ENCODE peak calls at places on chromosomes 3 and 15, in five cellular contexts. H, Z, A, N and W are unnamed samples.

GRCh38 chr3:53071882-53072431 is 26.1 kb upstream of the SFMBT1 start:
- DNase-seq in H (no peak), Z (no peak), N (no peak), A (no peak), W (no peak)

GRCh38 chr15:56877591-56877990 is 40.9 kb upstream of the TCF12 start:
- DNase-seq in H (no peak), N (no peak), A (no peak), Z (no peak), W (no peak)

GRCh38 chr3:142857056-142857455 is 31.8 kb downstream of the PCOLCE2 start:
- DNase-seq in Z (no peak), A (no peak), N (peak; percentile 15), H (peak; percentile 17), W (no peak)

GRCh38 chr3:72586694-72587093 is 261.6 kb downstream of the SHQ1 start:
- DNase-seq in N (no peak), A (no peak), H (no peak), Z (no peak), W (no peak)

GRCh38 chr15:81887913-81888312 is 157.9 kb downstream of the MEX3B start:
- DNase-seq in A (no peak), N (no peak), H (peak; percentile 85), Z (no peak), W (no peak)

GRCh38 chr3:64295594-64295993 is 70.3 kb upstream of the PRICKLE2 start:
- DNase-seq in A (no peak), Z (no peak), H (peak; percentile 91), N (no peak), W (no peak)

GRCh38 chr3:27568393-27568792 is 84.2 kb upstream of the SLC4A7 start:
- DNase-seq in H (peak; percentile 96), Z (no peak), N (peak; percentile 77), A (no peak), W (no peak)

GRCh38 chr15:85689729-85690128 is 105.0 kb downstream of the KLHL25 start:
- DNase-seq in N (peak; percentile 67), H (peak; percentile 64), A (peak; percentile 46), Z (peak; percentile 42), W (no peak)

GRCh38 chr3:20047940-20048339 is 7.7 kb downstream of the KAT2B start:
- DNase-seq in Z (no peak), N (no peak), H (no peak), A (no peak), W (no peak)

GRCh38 chr3:115245437-115245836 is 98.3 kb upstream of the ZBTB20 start:
- DNase-seq in A (no peak), N (no peak), H (peak; percentile 94), Z (no peak), W (no peak)

GRCh38 chr3:142930510-142930909 is 33.0 kb downstream of the PAQR9 start:
- DNase-seq in A (no peak), Z (no peak), H (peak; percentile 26), N (no peak), W (no peak)

GRCh38 chr3:167350245-167350862 is 29.7 kb downstream of the ZBBX start:
- DNase-seq in N (no peak), A (no peak), Z (no peak), H (no peak), W (no peak)

GRCh38 chr3:64939747-64940450 is 252.1 kb upstream of the ADAMTS9 start:
- DNase-seq in H (no peak), N (no peak), Z (no peak), A (no peak), W (no peak)

GRCh38 chr3:186213946-186214345 is 105.1 kb upstream of the ETV5 start:
- DNase-seq in A (no peak), Z (no peak), H (no peak), N (no peak), W (no peak)

GRCh38 chr3:100875239-100875638 is 118.0 kb downstream of the ABI3BP start:
- DNase-seq in H (peak; percentile 68), N (peak; percentile 93), A (no peak), Z (no peak), W (no peak)

GRCh38 chr3:65758871-65759598 is 279.7 kb downstream of the MAGI1 start:
- DNase-seq in N (no peak), H (no peak), Z (no peak), A (no peak), W (no peak)

GRCh38 chr3:160006282-160007163 is 17.9 kb downstream of the IL12A start:
- DNase-seq in H (peak; percentile 90), A (no peak), N (peak; percentile 61), Z (peak; percentile 53), W (no peak)

GRCh38 chr3:97720417-97720816 is 44.1 kb upstream of the ARL6 start:
- DNase-seq in Z (no peak), H (peak; percentile 7), A (no peak), N (no peak), W (no peak)

GRCh38 chr3:112351823-112352222 is 18.9 kb downstream of the CD200 start:
- DNase-seq in H (no peak), Z (no peak), N (no peak), A (no peak), W (no peak)

GRCh38 chr3:17469520-17469919 is 272.9 kb downstream of the TBC1D5 start:
- DNase-seq in N (no peak), A (no peak), Z (no peak), H (peak; percentile 16), W (no peak)

GRCh38 chr3:189419022-189419421 is 212.2 kb upstream of the TP63 start:
- DNase-seq in Z (no peak), A (no peak), H (no peak), N (no peak), W (no peak)

GRCh38 chr3:123344175-123344908 is 104.5 kb downstream of the ADCY5 start:
- DNase-seq in H (peak; percentile 52), N (no peak), Z (no peak), A (no peak), W (no peak)

GRCh38 chr3:7397097-7397496 is 536.2 kb downstream of the GRM7 start:
- DNase-seq in Z (no peak), N (no peak), H (no peak), A (no peak), W (no peak)

GRCh38 chr15:63094495-63094931 is 27.1 kb upstream of the LACTB start:
- DNase-seq in A (no peak), N (peak; percentile 27), Z (no peak), H (peak; percentile 67), W (no peak)

GRCh38 chr3:195096053-195096452 is 174.9 kb downstream of the XXYLT1 start:
- DNase-seq in H (no peak), N (peak; percentile 0), A (no peak), Z (no peak), W (no peak)

GRCh38 chr15:45091161-45091560 is 22.8 kb downstream of the DUOX2 start:
- DNase-seq in N (no peak), H (peak; percentile 25), Z (no peak), A (no peak), W (no peak)

GRCh38 chr15:58182460-58183163 is 44.4 kb downstream of the AQP9 start:
- DNase-seq in H (peak; percentile 84), N (peak; percentile 48), A (no peak), Z (peak; percentile 60), W (no peak)

GRCh38 chr3:126114406-126115386 is 30.8 kb upstream of the SLC41A3 start:
- DNase-seq in A (peak; percentile 10), N (no peak), Z (no peak), H (no peak), W (no peak)

GRCh38 chr3:37687966-37688365 is 173.7 kb upstream of the CTDSPL start:
- DNase-seq in H (no peak), A (no peak), N (peak; percentile 89), Z (no peak), W (no peak)

GRCh38 chr3:37688756-37689155 is 172.9 kb upstream of the CTDSPL start:
- DNase-seq in Z (no peak), H (no peak), N (peak; percentile 93), A (no peak), W (no peak)

GRCh38 chr3:37683321-37683720 is 178.4 kb upstream of the CTDSPL start:
- DNase-seq in H (no peak), A (no peak), Z (no peak), N (peak; percentile 73), W (no peak)

GRCh38 chr3:37689645-37690356 is 171.9 kb upstream of the CTDSPL start:
- DNase-seq in N (peak; percentile 32), A (no peak), Z (no peak), H (no peak), W (no peak)

DNA sequence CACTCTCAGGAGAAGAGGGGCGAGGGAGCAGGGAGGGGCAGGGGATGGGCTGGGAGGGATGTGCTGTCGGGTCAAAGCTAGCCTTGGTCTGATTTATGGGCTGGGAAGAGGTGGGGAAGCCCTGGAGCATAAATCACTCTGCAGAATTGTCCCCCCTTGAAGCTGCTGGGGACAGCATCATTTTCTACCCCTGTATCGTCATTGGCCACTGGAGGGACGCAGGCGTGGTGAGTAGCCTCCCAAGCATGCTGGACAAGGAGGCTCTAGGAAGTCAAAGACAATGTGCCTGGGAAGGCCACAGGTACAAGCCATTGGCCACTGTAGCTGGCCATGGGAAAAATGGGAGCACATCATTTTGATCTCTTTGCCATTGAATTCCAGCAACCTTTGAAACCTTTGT is 175.5 kb upstream of the CTDSPL start:
- DNase-seq in Z (no peak), N (no peak), H (no peak), A (no peak), W (no peak)
- TF ChIP-seq CTCF in Z (no peak), N (no peak), H (no peak), A (no peak), W (no peak)

DNA sequence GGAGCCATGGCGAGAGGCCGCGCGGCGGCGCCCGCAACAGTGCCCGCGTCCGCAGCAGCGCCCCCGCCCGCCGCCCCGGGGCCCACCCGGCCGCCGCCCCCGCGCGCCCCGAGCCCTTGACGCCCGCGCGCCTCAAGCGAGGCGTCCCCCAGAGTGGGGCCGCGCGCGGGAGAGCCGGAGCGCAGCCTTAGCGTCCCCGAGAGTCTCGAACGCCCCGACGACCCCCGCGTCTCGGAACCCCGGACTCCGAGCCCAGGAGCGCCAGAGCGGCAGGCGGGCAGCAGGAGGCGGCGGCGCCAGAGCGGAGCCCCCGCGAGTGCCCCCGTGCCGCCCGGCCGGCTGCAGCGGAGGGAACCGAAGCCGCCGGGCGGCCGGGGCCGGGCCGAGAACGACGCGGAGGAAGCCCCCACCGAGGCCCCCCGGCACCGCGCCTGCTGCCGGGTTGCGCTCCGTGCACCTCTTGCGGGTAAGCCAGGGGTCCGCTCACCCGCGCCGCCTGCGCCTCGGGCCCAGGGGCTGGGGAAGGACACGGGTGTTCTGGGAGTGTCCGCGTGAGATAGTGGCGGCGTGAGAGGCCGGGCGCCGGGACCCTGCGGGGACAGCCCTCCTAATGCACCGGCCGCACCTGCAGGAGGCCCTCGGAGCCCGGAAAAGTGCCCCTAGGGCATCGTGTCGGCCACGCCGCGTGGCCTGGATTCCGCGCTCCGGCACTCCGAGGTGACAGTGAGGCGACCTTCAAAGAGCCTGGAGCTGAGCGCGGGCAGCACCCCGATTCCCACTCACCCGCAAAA is 51.9 kb upstream of the ULK4 start:
- DNase-seq in N (peak; percentile 65), A (peak; percentile 47), Z (peak; percentile 35), H (peak; percentile 50), W (no peak)
- TF ChIP-seq CTCF in N (peak; percentile 15), A (no peak), Z (peak; percentile 18), H (no peak), W (no peak)

DNA sequence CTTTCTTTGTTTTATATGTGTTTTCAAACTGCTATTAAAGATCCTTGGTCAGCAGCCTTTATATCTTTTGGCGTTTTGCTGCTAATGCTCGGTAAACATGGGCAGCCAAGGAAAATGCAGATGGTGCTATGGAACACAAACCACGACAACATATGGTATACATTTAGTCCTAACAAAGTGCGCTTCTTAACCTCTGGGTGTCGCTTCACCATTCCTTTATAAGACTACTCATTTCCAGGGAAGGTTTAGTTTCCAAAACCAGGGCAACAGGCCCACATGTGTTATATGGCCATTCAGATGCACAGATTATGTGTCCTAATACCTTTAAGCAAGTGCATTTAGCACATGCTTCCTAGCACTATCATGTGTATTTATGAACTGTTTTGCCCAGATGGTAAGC is 14.7 kb downstream of the SHOX2 start:
- DNase-seq in A (no peak), H (peak; percentile 90), Z (no peak), N (no peak), W (no peak)
- TF ChIP-seq CTCF in A (no peak), H (peak; percentile 29), Z (peak; percentile 31), N (no peak), W (no peak)

GRCh38 chr15:41773729-41774061 is 589 bp upstream of the MAPKBP1 start:
- DNase-seq in H (no peak), Z (no peak), A (no peak), N (no peak), W (no peak)
- TF ChIP-seq CTCF in H (no peak), Z (no peak), A (no peak), N (no peak), W (no peak)